ENCODE peak calls at places on chromosome 10, in ten cellular contexts. One of them, this sample, is unnamed.

GRCh38 chr10:124030711-124031110 is 62.7 kb downstream of the CHST15 start:
- DNase-seq in IMR-90: no peak
- DNase-seq in A549: no peak
- DNase-seq in vagina: no peak
- DNase-seq in BE2C: no peak
- DNase-seq in heart right ventricle: no peak
- DNase-seq in heart left ventricle: no peak
- DNase-seq in lower lobe of right lung: no peak
- DNase-seq in neuronal stem cell: no peak
- DNase-seq in small intestine: no peak
- DNase-seq in this sample: no peak

GRCh38 chr10:43879742-43880141 is 231.1 kb upstream of the ZNF32 start:
- DNase-seq in IMR-90: no peak
- DNase-seq in A549: no peak
- DNase-seq in vagina: peak; percentile 91
- DNase-seq in BE2C: no peak
- DNase-seq in heart right ventricle: no peak
- DNase-seq in heart left ventricle: no peak
- DNase-seq in lower lobe of right lung: peak; percentile 24
- DNase-seq in neuronal stem cell: no peak
- DNase-seq in small intestine: no peak
- DNase-seq in this sample: no peak

GRCh38 chr10:128058106-128058745 is 68.0 kb downstream of the MKI67 start:
- DNase-seq in IMR-90: no peak
- DNase-seq in A549: no peak
- DNase-seq in vagina: no peak
- DNase-seq in BE2C: no peak
- DNase-seq in heart right ventricle: no peak
- DNase-seq in heart left ventricle: no peak
- DNase-seq in lower lobe of right lung: no peak
- DNase-seq in neuronal stem cell: no peak
- DNase-seq in small intestine: no peak
- DNase-seq in this sample: no peak

GRCh38 chr10:133134411-133135115 is 25.5 kb upstream of the KNDC1 start:
- DNase-seq in IMR-90: no peak
- DNase-seq in A549: no peak
- DNase-seq in vagina: peak; percentile 90
- DNase-seq in BE2C: no peak
- DNase-seq in heart right ventricle: no peak
- DNase-seq in heart left ventricle: no peak
- DNase-seq in lower lobe of right lung: peak; percentile 38
- DNase-seq in neuronal stem cell: no peak
- DNase-seq in small intestine: no peak
- DNase-seq in this sample: no peak

GRCh38 chr10:86871563-86872183 is 85.7 kb downstream of the MMRN2 start:
- DNase-seq in IMR-90: peak; percentile 58
- DNase-seq in A549: peak; percentile 49
- DNase-seq in vagina: no peak
- DNase-seq in BE2C: no peak
- DNase-seq in heart right ventricle: no peak
- DNase-seq in heart left ventricle: no peak
- DNase-seq in lower lobe of right lung: no peak
- DNase-seq in neuronal stem cell: no peak
- DNase-seq in small intestine: no peak
- DNase-seq in this sample: no peak

GRCh38 chr10:126580873-126581647 is 89.4 kb downstream of the C10orf90 start:
- DNase-seq in IMR-90: no peak
- DNase-seq in A549: no peak
- DNase-seq in vagina: no peak
- DNase-seq in BE2C: no peak
- DNase-seq in heart right ventricle: no peak
- DNase-seq in heart left ventricle: no peak
- DNase-seq in lower lobe of right lung: no peak
- DNase-seq in neuronal stem cell: no peak
- DNase-seq in small intestine: no peak
- DNase-seq in this sample: no peak

GRCh38 chr10:77963901-77964300 is 37.3 kb upstream of the DLG5 start:
- DNase-seq in IMR-90: no peak
- DNase-seq in A549: no peak
- DNase-seq in vagina: no peak
- DNase-seq in BE2C: no peak
- DNase-seq in heart right ventricle: no peak
- DNase-seq in heart left ventricle: no peak
- DNase-seq in lower lobe of right lung: no peak
- DNase-seq in neuronal stem cell: no peak
- DNase-seq in small intestine: no peak
- DNase-seq in this sample: no peak

GRCh38 chr10:69069090-69070042 is 18.5 kb upstream of the SRGN start:
- DNase-seq in IMR-90: no peak
- DNase-seq in A549: no peak
- DNase-seq in vagina: no peak
- DNase-seq in BE2C: no peak
- DNase-seq in heart right ventricle: no peak
- DNase-seq in heart left ventricle: no peak
- DNase-seq in lower lobe of right lung: no peak
- DNase-seq in neuronal stem cell: no peak
- DNase-seq in small intestine: no peak
- DNase-seq in this sample: no peak

GRCh38 chr10:104340099-104340594 is 1.9 kb upstream of the ITPRIP start:
- DNase-seq in IMR-90: no peak
- DNase-seq in A549: no peak
- DNase-seq in vagina: no peak
- DNase-seq in BE2C: no peak
- DNase-seq in heart right ventricle: no peak
- DNase-seq in heart left ventricle: no peak
- DNase-seq in lower lobe of right lung: no peak
- DNase-seq in neuronal stem cell: no peak
- DNase-seq in small intestine: peak; percentile 82
- DNase-seq in this sample: peak; percentile 44

GRCh38 chr10:128993911-128994538 is 473.0 kb upstream of the MGMT start:
- DNase-seq in IMR-90: no peak
- DNase-seq in A549: no peak
- DNase-seq in vagina: peak; percentile 88
- DNase-seq in BE2C: no peak
- DNase-seq in heart right ventricle: no peak
- DNase-seq in heart left ventricle: no peak
- DNase-seq in lower lobe of right lung: no peak
- DNase-seq in neuronal stem cell: no peak
- DNase-seq in small intestine: no peak
- DNase-seq in this sample: no peak

GRCh38 chr10:112202561-112203241 is 19.1 kb upstream of the GPAM start:
- DNase-seq in IMR-90: peak; percentile 70
- DNase-seq in A549: no peak
- DNase-seq in vagina: no peak
- DNase-seq in BE2C: no peak
- DNase-seq in heart right ventricle: no peak
- DNase-seq in heart left ventricle: no peak
- DNase-seq in lower lobe of right lung: no peak
- DNase-seq in neuronal stem cell: no peak
- DNase-seq in small intestine: no peak
- DNase-seq in this sample: no peak

GRCh38 chr10:125023862-125024495 is 82.1 kb downstream of the ZRANB1 start:
- DNase-seq in IMR-90: no peak
- DNase-seq in A549: no peak
- DNase-seq in vagina: no peak
- DNase-seq in BE2C: peak; percentile 81
- DNase-seq in heart right ventricle: peak; percentile 78
- DNase-seq in heart left ventricle: peak; percentile 73
- DNase-seq in lower lobe of right lung: peak; percentile 47
- DNase-seq in neuronal stem cell: no peak
- DNase-seq in small intestine: peak; percentile 65
- DNase-seq in this sample: peak; percentile 72

GRCh38 chr10:91931526-91932190 is 8.1 kb downstream of the BTAF1 start:
- DNase-seq in IMR-90: peak; percentile 16
- DNase-seq in A549: no peak
- DNase-seq in vagina: no peak
- DNase-seq in BE2C: peak; percentile 49
- DNase-seq in heart right ventricle: no peak
- DNase-seq in heart left ventricle: no peak
- DNase-seq in lower lobe of right lung: no peak
- DNase-seq in neuronal stem cell: no peak
- DNase-seq in small intestine: no peak
- DNase-seq in this sample: no peak

GRCh38 chr10:91935886-91936285 is 12.3 kb downstream of the BTAF1 start:
- DNase-seq in IMR-90: peak; percentile 13
- DNase-seq in A549: no peak
- DNase-seq in vagina: no peak
- DNase-seq in BE2C: no peak
- DNase-seq in heart right ventricle: no peak
- DNase-seq in heart left ventricle: no peak
- DNase-seq in lower lobe of right lung: no peak
- DNase-seq in neuronal stem cell: no peak
- DNase-seq in small intestine: no peak
- DNase-seq in this sample: no peak

GRCh38 chr10:91930939-91931338 is 7.4 kb downstream of the BTAF1 start:
- DNase-seq in IMR-90: peak; percentile 40
- DNase-seq in A549: no peak
- DNase-seq in vagina: no peak
- DNase-seq in BE2C: no peak
- DNase-seq in heart right ventricle: no peak
- DNase-seq in heart left ventricle: no peak
- DNase-seq in lower lobe of right lung: no peak
- DNase-seq in neuronal stem cell: no peak
- DNase-seq in small intestine: no peak
- DNase-seq in this sample: no peak

GRCh38 chr10:91932737-91933136 is 9.2 kb downstream of the BTAF1 start:
- DNase-seq in IMR-90: no peak
- DNase-seq in A549: no peak
- DNase-seq in vagina: no peak
- DNase-seq in BE2C: no peak
- DNase-seq in heart right ventricle: no peak
- DNase-seq in heart left ventricle: no peak
- DNase-seq in lower lobe of right lung: no peak
- DNase-seq in neuronal stem cell: no peak
- DNase-seq in small intestine: no peak
- DNase-seq in this sample: no peak
- H3K4me3 ChIP-seq in IMR-90: no peak overlapping the region
- H3K4me3 ChIP-seq in A549: no peak overlapping the region
- H3K4me3 ChIP-seq in vagina: no peak overlapping the region
- H3K4me3 ChIP-seq in BE2C: no peak overlapping the region
- H3K4me3 ChIP-seq in heart right ventricle: no peak overlapping the region
- H3K4me3 ChIP-seq in heart left ventricle: no peak overlapping the region
- H3K4me3 ChIP-seq in lower lobe of right lung: no peak overlapping the region
- H3K4me3 ChIP-seq in neuronal stem cell: no peak overlapping the region
- H3K4me3 ChIP-seq in small intestine: no peak overlapping the region
- H3K4me3 ChIP-seq in this sample: no peak overlapping the region

DNA sequence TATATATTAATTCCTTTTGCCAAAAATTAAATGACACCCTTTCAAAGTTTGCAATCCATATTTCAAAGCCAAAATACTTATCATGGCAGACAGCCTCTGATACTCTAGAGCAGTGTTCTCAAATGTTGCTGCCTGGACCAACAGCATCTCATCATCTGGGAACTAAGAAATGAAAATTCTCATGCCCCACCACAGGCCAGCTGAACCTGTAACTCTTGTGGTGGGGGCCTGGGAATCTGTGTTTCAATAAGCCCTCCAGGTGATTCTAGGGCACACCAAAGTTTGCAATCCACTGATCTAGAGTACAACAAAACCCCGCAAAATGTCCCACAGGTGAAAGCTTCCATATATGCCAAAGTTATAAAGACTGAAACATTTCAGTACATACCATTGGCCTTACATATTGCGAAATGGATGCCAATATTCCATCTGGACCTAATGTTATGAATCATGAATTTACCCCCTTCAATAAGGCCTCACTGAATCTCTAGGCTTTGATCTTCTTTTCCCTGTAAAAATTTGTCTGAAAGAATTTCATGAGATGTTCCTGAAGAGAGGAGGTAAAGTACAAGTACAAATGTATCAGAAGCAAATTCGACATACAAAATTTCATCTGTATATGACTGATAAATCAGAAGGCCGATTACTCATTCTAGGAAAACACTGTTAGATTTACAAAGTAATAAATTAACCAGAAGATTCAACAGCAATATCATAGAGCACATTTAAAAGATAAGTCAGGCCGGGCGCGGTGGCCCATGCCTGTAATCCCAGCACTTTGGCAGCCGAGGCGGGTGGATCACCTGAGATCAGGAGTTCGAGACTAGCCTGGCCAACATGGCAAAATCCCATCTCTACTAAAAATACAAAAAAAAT is 25.3 kb upstream of the EPC1 start:
- DNase-seq in IMR-90: no peak
- DNase-seq in A549: peak; percentile 62
- DNase-seq in vagina: no peak
- DNase-seq in BE2C: no peak
- DNase-seq in heart right ventricle: no peak
- DNase-seq in heart left ventricle: no peak
- DNase-seq in lower lobe of right lung: no peak
- DNase-seq in neuronal stem cell: no peak
- DNase-seq in small intestine: peak; percentile 66
- DNase-seq in this sample: no peak
- H3K4me1 ChIP-seq in IMR-90: peaks cover 1% of the 10 kb centered on the region
- H3K4me1 ChIP-seq in A549: peaks cover 46% of the 10 kb centered on the region
- H3K4me1 ChIP-seq in vagina: peaks cover 55% of the 10 kb centered on the region
- H3K4me1 ChIP-seq in BE2C: no peaks in the 10 kb centered on the region
- H3K4me1 ChIP-seq in heart right ventricle: peaks cover 41% of the 10 kb centered on the region
- H3K4me1 ChIP-seq in heart left ventricle: peaks cover 19% of the 10 kb centered on the region
- H3K4me1 ChIP-seq in lower lobe of right lung: peaks cover 54% of the 10 kb centered on the region
- H3K4me1 ChIP-seq in neuronal stem cell: no peaks in the 10 kb centered on the region
- H3K4me1 ChIP-seq in small intestine: peaks cover 2% of the 10 kb centered on the region
- H3K4me1 ChIP-seq in this sample: peaks cover 5% of the 10 kb centered on the region

DNA sequence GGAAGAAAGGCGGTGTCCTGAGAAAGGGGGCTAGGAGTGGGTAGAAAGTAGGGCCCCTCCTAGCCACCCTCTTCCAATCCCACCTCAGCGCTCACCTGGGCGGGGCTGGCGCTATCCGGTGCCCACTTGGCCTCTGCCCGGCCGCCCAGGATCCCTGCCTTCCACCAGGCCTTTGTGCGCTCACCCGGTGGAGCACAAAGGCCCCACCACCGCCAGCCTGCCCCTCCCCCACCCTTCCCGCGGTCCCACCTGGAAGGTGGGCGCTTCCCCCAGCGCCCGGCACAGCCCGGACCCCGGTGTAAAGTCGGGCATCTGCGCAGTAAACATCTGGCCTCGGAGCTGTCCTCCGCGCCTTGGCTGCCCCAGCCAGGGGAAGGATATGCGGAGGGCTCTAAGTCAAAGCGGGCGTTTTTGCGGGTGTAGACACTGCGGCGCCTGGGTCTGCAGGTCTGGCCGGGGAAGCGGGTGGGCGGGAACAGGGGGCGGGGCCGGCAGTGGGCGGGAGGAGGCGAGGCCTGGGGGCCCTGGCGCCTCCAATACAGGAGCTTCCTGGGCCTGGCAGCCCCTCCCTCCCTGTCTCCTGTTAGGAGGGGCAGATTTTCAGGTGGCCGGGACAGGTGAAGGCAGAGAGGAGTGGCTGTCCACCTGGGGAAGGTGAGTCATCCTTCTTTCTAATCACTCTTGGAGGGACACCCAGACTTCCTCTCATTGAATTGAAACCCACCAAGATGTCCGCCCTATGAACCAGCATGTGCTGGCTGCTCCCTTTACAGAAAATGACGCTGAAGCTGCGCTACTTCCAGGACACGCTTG is 49.3 kb downstream of the PNLIPRP2 start:
- DNase-seq in IMR-90: no peak
- DNase-seq in A549: no peak
- DNase-seq in vagina: no peak
- DNase-seq in BE2C: peak; percentile 36
- DNase-seq in heart right ventricle: no peak
- DNase-seq in heart left ventricle: no peak
- DNase-seq in lower lobe of right lung: no peak
- DNase-seq in neuronal stem cell: no peak
- DNase-seq in small intestine: peak; percentile 52
- DNase-seq in this sample: peak; percentile 52
- H3K4me3 ChIP-seq in IMR-90: no peak overlapping the region
- H3K4me3 ChIP-seq in A549: no peak overlapping the region
- H3K4me3 ChIP-seq in vagina: peak overlapping the region; percentile 33
- H3K4me3 ChIP-seq in BE2C: no peak overlapping the region
- H3K4me3 ChIP-seq in heart right ventricle: peak overlapping the region; percentile 5
- H3K4me3 ChIP-seq in heart left ventricle: peak overlapping the region; percentile 24
- H3K4me3 ChIP-seq in lower lobe of right lung: peak overlapping the region; percentile 6
- H3K4me3 ChIP-seq in neuronal stem cell: no peak overlapping the region
- H3K4me3 ChIP-seq in small intestine: peak overlapping the region; percentile 24
- H3K4me3 ChIP-seq in this sample: peak overlapping the region; percentile 24

GRCh38 chr10:48257407-48257961 is 17.0 kb downstream of the FRMPD2 start:
- DNase-seq in IMR-90: no peak
- DNase-seq in A549: no peak
- DNase-seq in vagina: no peak
- DNase-seq in BE2C: no peak
- DNase-seq in heart right ventricle: no peak
- DNase-seq in heart left ventricle: no peak
- DNase-seq in lower lobe of right lung: no peak
- DNase-seq in neuronal stem cell: no peak
- DNase-seq in small intestine: no peak
- DNase-seq in this sample: no peak
- H3K4me1 ChIP-seq in IMR-90: no peaks in the 10 kb centered on the region
- H3K4me1 ChIP-seq in A549: no peaks in the 10 kb centered on the region
- H3K4me1 ChIP-seq in vagina: no peaks in the 10 kb centered on the region
- H3K4me1 ChIP-seq in BE2C: no peaks in the 10 kb centered on the region
- H3K4me1 ChIP-seq in heart right ventricle: no peaks in the 10 kb centered on the region
- H3K4me1 ChIP-seq in heart left ventricle: no peaks in the 10 kb centered on the region
- H3K4me1 ChIP-seq in lower lobe of right lung: no peaks in the 10 kb centered on the region
- H3K4me1 ChIP-seq in neuronal stem cell: no peaks in the 10 kb centered on the region
- H3K4me1 ChIP-seq in small intestine: no peaks in the 10 kb centered on the region
- H3K4me1 ChIP-seq in this sample: no peaks in the 10 kb centered on the region

This sample was measured in colonic mucosa.